ENCODE peak calls at places on chromosomes 11 and 22, in eight cellular contexts. Y is osteoblast, I is fibroblast of lung, C is HAP-1, D is H9, S is endothelial cell of umbilical vein, F is heart right ventricle, H is colonic mucosa. O is an unnamed sample.

GRCh38 chr22:19844423-19845368 is 10.0 kb downstream of the GNB1L start:
- DNase-seq in F (peak; percentile 59), H (peak; percentile 22), D (no peak), S (peak; percentile 77), Y (peak; percentile 95), I (no peak), C (no peak), O (peak; percentile 33)

GRCh38 chr22:41478473-41478872 is 9.6 kb downstream of the ACO2 start:
- DNase-seq in F (no peak), I (no peak), D (no peak), C (no peak), H (no peak), Y (no peak), S (no peak), O (no peak)

GRCh38 chr11:101974255-101974654 is 57.9 kb upstream of the ANGPTL5 start:
- DNase-seq in I (peak; percentile 38), C (no peak), Y (no peak), F (no peak), S (no peak), H (no peak), D (no peak), O (no peak)

GRCh38 chr11:62842171-62842717 is 2.9 kb upstream of the WDR74 start:
- DNase-seq in H (peak; percentile 51), C (peak; percentile 63), D (peak; percentile 64), F (peak; percentile 28), I (peak; percentile 22), S (no peak), Y (peak; percentile 48), O (peak; percentile 27)

GRCh38 chr11:59429924-59430516 is 3.8 kb upstream of the OR5A2 start:
- DNase-seq in C (peak; percentile 64), D (no peak), H (peak; percentile 49), F (no peak), I (peak; percentile 53), Y (peak; percentile 31), S (peak; percentile 54), O (peak; percentile 63)

GRCh38 chr11:72238040-72238450 is 5.9 kb downstream of the PHOX2A start:
- DNase-seq in S (peak; percentile 51), F (no peak), C (peak; percentile 77), I (peak; percentile 68), Y (peak; percentile 99), H (peak; percentile 70), D (peak; percentile 97), O (peak; percentile 84)

GRCh38 chr11:18209058-18209457 is 27.5 kb downstream of the SAA4 start:
- DNase-seq in S (no peak), I (no peak), Y (no peak), C (no peak), F (no peak), H (no peak), D (no peak), O (no peak)

GRCh38 chr11:119334173-119334930 is at the start of gene RNF26:
- DNase-seq in D (peak; percentile 98), I (peak; percentile 98), C (peak; percentile 97), S (peak; percentile 97), F (peak; percentile 90), H (peak; percentile 98), Y (peak; percentile 100), O (peak; percentile 98)

GRCh38 chr11:57325735-57326048 is 940 bp upstream of the TNKS1BP1 start:
- DNase-seq in I (no peak), F (peak; percentile 52), D (no peak), S (peak; percentile 83), Y (no peak), H (peak; percentile 75), C (peak; percentile 42), O (no peak)

GRCh38 chr22:48442663-48443062 is 1385.0 kb downstream of the BRD1 start:
- DNase-seq in D (no peak), S (no peak), C (no peak), F (no peak), Y (no peak), I (no peak), H (no peak), O (no peak)

GRCh38 chr11:15988693-15989231 is 367.6 kb downstream of the SOX6 start:
- DNase-seq in Y (no peak), C (no peak), D (peak; percentile 72), I (no peak), S (no peak), F (peak; percentile 14), H (no peak), O (peak; percentile 55)

GRCh38 chr11:24239016-24239720 is 257.7 kb upstream of the LUZP2 start:
- DNase-seq in I (peak; percentile 81), C (no peak), D (no peak), S (no peak), F (no peak), H (no peak), Y (no peak), O (no peak)

GRCh38 chr11:71563401-71563800 is 2.0 kb upstream of the KRTAP5-10 start:
- DNase-seq in C (peak; percentile 42), S (peak; percentile 48), Y (peak; percentile 93), I (peak; percentile 29), F (no peak), D (peak; percentile 59), H (peak; percentile 25), O (peak; percentile 62)

GRCh38 chr22:44615146-44615545 is 86.9 kb upstream of the PRR5 start:
- DNase-seq in D (no peak), H (no peak), I (no peak), Y (no peak), S (no peak), C (no peak), F (no peak), O (no peak)

GRCh38 chr11:78798567-78799170 is 224.0 kb upstream of the NARS2 start:
- DNase-seq in F (peak; percentile 75), C (peak; percentile 85), Y (no peak), H (peak; percentile 78), I (peak; percentile 84), S (peak; percentile 59), D (peak; percentile 77), O (peak; percentile 83)

GRCh38 chr22:45844949-45845613 is 131.9 kb downstream of the WNT7B start:
- DNase-seq in I (no peak), D (no peak), C (peak; percentile 37), H (no peak), F (no peak), S (no peak), Y (peak; percentile 78), O (no peak)
- H3K4me1 ChIP-seq in I (no peaks in the 10 kb centered on the region), D (peaks cover 2% of the 10 kb centered on the region), C (peaks cover 4% of the 10 kb centered on the region), H (no peaks in the 10 kb centered on the region), F (no peaks in the 10 kb centered on the region), S (no peaks in the 10 kb centered on the region), Y (peaks cover 20% of the 10 kb centered on the region), O (peaks cover 8% of the 10 kb centered on the region)

GRCh38 chr11:35042265-35042664 is 96.7 kb upstream of the CD44 start:
- DNase-seq in F (no peak), H (no peak), I (no peak), D (no peak), C (no peak), S (no peak), Y (no peak), O (no peak)

GRCh38 chr11:35040221-35040942 is 98.6 kb upstream of the CD44 start:
- DNase-seq in D (no peak), C (no peak), Y (peak; percentile 79), S (no peak), H (no peak), F (no peak), I (peak; percentile 49), O (peak; percentile 53)

GRCh38 chr11:35039076-35039475 is 99.9 kb upstream of the CD44 start:
- DNase-seq in C (no peak), Y (no peak), D (no peak), I (no peak), F (no peak), H (no peak), S (no peak), O (no peak)

GRCh38 chr11:35042906-35043305 is 96.1 kb upstream of the CD44 start:
- DNase-seq in H (no peak), F (no peak), I (no peak), S (no peak), C (no peak), Y (no peak), D (no peak), O (peak; percentile 68)

DNA sequence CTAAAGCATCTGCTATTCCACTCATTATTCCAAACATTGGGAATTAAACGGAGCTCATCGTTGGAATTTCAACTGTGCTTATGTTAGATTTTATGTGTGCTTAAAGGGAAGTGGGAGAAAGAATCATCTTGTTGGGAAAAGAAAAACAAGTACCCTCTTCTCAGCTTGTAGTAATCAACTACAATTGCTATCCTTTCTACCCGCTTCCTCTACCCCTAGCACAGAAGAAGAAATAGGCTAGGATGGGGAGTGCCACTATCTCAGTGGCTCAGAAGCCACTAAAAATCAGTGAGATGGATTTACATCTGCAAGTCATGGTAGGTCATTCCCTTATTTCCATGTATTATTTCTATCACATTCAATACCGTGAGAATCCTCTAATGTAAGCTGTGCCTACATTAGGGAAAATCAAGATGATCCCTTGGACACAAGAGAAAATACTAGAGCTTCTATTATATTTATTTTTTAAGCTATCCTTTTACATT is 97.9 kb upstream of the CD44 start:
- DNase-seq in C (no peak), I (no peak), F (no peak), Y (no peak), H (no peak), S (no peak), D (no peak), O (no peak)
- H3K4me1 ChIP-seq in C (no peaks in the 10 kb centered on the region), I (peaks cover 6% of the 10 kb centered on the region), F (no peaks in the 10 kb centered on the region), Y (peaks cover 29% of the 10 kb centered on the region), H (no peaks in the 10 kb centered on the region), S (peaks cover 7% of the 10 kb centered on the region), D (no peaks in the 10 kb centered on the region), O (peaks cover 28% of the 10 kb centered on the region)

GRCh38 chr11:12461516-12461915 is 84.1 kb downstream of the PARVA start:
- DNase-seq in Y (no peak), D (no peak), H (no peak), C (peak; percentile 71), S (no peak), I (peak; percentile 25), F (no peak), O (no peak)

GRCh38 chr11:12458042-12458441 is 80.7 kb downstream of the PARVA start:
- DNase-seq in F (no peak), C (no peak), I (no peak), H (no peak), Y (no peak), D (no peak), S (no peak), O (no peak)

GRCh38 chr11:12460441-12460840 is 83.1 kb downstream of the PARVA start:
- DNase-seq in D (no peak), I (no peak), S (no peak), Y (no peak), H (no peak), C (no peak), F (no peak), O (no peak)

GRCh38 chr11:12457030-12457600 is 79.7 kb downstream of the PARVA start:
- DNase-seq in H (no peak), F (no peak), Y (no peak), D (no peak), S (no peak), I (peak; percentile 65), C (no peak), O (peak; percentile 26)

DNA sequence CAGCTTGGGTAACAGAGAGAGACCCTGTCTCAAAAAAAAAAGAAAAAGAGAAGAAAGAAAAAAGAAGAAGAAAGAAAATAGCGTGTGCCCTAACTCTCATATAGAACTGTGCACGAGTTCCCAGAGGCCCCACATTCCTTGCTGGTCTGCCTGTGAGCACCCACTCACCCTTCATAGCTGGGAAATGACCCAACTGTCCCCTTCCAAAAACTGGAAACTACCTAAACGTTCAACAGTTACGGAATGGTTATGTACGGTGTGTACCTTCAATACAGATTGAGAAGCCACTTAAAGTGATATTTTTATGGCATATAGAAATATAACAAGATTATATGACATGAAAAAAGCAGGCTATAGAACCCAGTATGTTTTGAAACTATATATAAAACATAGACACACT is 82.0 kb downstream of the PARVA start:
- DNase-seq in S (no peak), H (no peak), F (no peak), I (no peak), Y (no peak), D (no peak), C (no peak), O (no peak)
- H3K4me1 ChIP-seq in S (peaks cover 14% of the 10 kb centered on the region), H (no peaks in the 10 kb centered on the region), F (peaks cover 68% of the 10 kb centered on the region), I (peaks cover 33% of the 10 kb centered on the region), Y (peaks cover 44% of the 10 kb centered on the region), D (no peaks in the 10 kb centered on the region), C (peaks cover 8% of the 10 kb centered on the region), O (no peaks in the 10 kb centered on the region)

GRCh38 chr11:123544631-123545375 is 109.6 kb downstream of the SCN3B start:
- DNase-seq in I (no peak), S (no peak), Y (no peak), C (no peak), F (no peak), H (no peak), D (no peak), O (no peak)
- H3K4me1 ChIP-seq in I (peaks cover 9% of the 10 kb centered on the region), S (no peaks in the 10 kb centered on the region), Y (peaks cover 50% of the 10 kb centered on the region), C (no peaks in the 10 kb centered on the region), F (peaks cover 19% of the 10 kb centered on the region), H (no peaks in the 10 kb centered on the region), D (no peaks in the 10 kb centered on the region), O (peaks cover 6% of the 10 kb centered on the region)

O was measured in cardiac muscle cell.